ENCODE peak calls at places on chromosomes 13 and 19, in five cellular contexts. D is SK-N-SH, E is GM12878, Z is H1, I is HepG2. X is an unnamed sample.

GRCh38 chr13:76868451-76868850 is 17.8 kb downstream of the KCTD12 start:
- DNase-seq in D (no peak), E (no peak), Z (no peak), I (no peak), X (no peak)

GRCh38 chr13:99051768-99052455 is 74.0 kb upstream of the DOCK9 start:
- DNase-seq in D (no peak), E (no peak), Z (no peak), I (no peak), X (no peak)

GRCh38 chr13:110298221-110298565 is 8.8 kb downstream of the COL4A1 start:
- DNase-seq in D (no peak), E (no peak), Z (no peak), I (no peak), X (no peak)

GRCh38 chr13:112510987-112511715 is 76.8 kb downstream of the TUBGCP3 start:
- DNase-seq in D (no peak), E (no peak), Z (no peak), I (no peak), X (no peak)

GRCh38 chr13:104987621-104988020 is 1547.8 kb downstream of the EFNB2 start:
- DNase-seq in D (no peak), E (no peak), Z (no peak), I (no peak), X (no peak)

GRCh38 chr19:32682317-32682716 is 6.7 kb downstream of the RGS9BP start:
- DNase-seq in D (no peak), E (no peak), Z (no peak), I (no peak), X (no peak)

GRCh38 chr13:51826606-51827005 is 18.4 kb downstream of the TMEM272 start:
- DNase-seq in D (no peak), E (no peak), Z (no peak), I (no peak), X (no peak)

GRCh38 chr13:33057019-33057785 is 41.0 kb downstream of the KL start:
- DNase-seq in D (peak; percentile 47), E (no peak), Z (no peak), I (peak; percentile 29), X (peak; percentile 5)

GRCh38 chr19:51122112-51122981 is 2.4 kb upstream of the SIGLEC9 start:
- DNase-seq in D (no peak), E (no peak), Z (no peak), I (no peak), X (no peak)

GRCh38 chr19:48806818-48807589 is 3.8 kb downstream of the BCAT2 start:
- DNase-seq in D (peak; percentile 19), E (no peak), Z (peak; percentile 55), I (peak; percentile 88), X (peak; percentile 46)

GRCh38 chr13:101614491-101614890 is 162.0 kb downstream of the ITGBL1 start:
- DNase-seq in D (no peak), E (no peak), Z (no peak), I (no peak), X (no peak)

GRCh38 chr19:41521860-41522555 is 54.0 kb upstream of the CEACAM21 start:
- DNase-seq in D (peak; percentile 51), E (no peak), Z (peak; percentile 56), I (no peak), X (no peak)

GRCh38 chr13:106326751-106327150 is 208.7 kb downstream of the EFNB2 start:
- DNase-seq in D (no peak), E (no peak), Z (no peak), I (no peak), X (no peak)

GRCh38 chr19:39802958-39803357 is 24.3 kb downstream of the LEUTX start:
- DNase-seq in D (no peak), E (no peak), Z (no peak), I (no peak), X (no peak)

GRCh38 chr13:112705286-112705685 is 15.4 kb downstream of the ATP11A start:
- DNase-seq in D (no peak), E (no peak), Z (no peak), I (no peak), X (no peak)

GRCh38 chr19:20233105-20233504 is 66.1 kb downstream of the ZNF486 start:
- DNase-seq in D (no peak), E (no peak), Z (no peak), I (no peak), X (no peak)

GRCh38 chr19:13033819-13034611 is 38.7 kb downstream of the NFIX start:
- DNase-seq in D (peak; percentile 77), E (no peak), Z (peak; percentile 86), I (peak; percentile 55), X (peak; percentile 80)

GRCh38 chr13:20706661-20707060 is 3.2 kb downstream of the IL17D start:
- DNase-seq in D (no peak), E (no peak), Z (no peak), I (no peak), X (no peak)

GRCh38 chr13:25598421-25598820 is 226.6 kb downstream of the ATP8A2 start:
- DNase-seq in D (no peak), E (no peak), Z (no peak), I (no peak), X (no peak)

GRCh38 chr13:79434578-79434977 is 28.5 kb upstream of the RBM26 start:
- DNase-seq in D (no peak), E (no peak), Z (no peak), I (no peak), X (no peak)

GRCh38 chr13:95724252-95724651 is 47.3 kb downstream of the DNAJC3 start:
- DNase-seq in D (no peak), E (no peak), Z (no peak), I (no peak), X (no peak)

GRCh38 chr13:53020764-53021332 is 7.8 kb upstream of the OLFM4 start:
- DNase-seq in D (no peak), E (no peak), Z (no peak), I (no peak), X (no peak)

GRCh38 chr19:1618157-1619093 is 13.2 kb upstream of the UQCR11 start:
- DNase-seq in D (peak; percentile 78), E (no peak), Z (peak; percentile 73), I (peak; percentile 41), X (peak; percentile 47)

GRCh38 chr19:43594710-43595604 is 977 bp downstream of the IRGQ start:
- DNase-seq in D (peak; percentile 76), E (no peak), Z (peak; percentile 83), I (peak; percentile 47), X (peak; percentile 79)

GRCh38 chr13:102638741-102639140 is 42.0 kb downstream of the TPP2 start:
- DNase-seq in D (no peak), E (no peak), Z (no peak), I (no peak), X (no peak)

GRCh38 chr19:7211191-7211988 is 82.8 kb downstream of the INSR start:
- DNase-seq in D (no peak), E (no peak), Z (no peak), I (no peak), X (no peak)

GRCh38 chr19:10468133-10468532 is 35.0 kb downstream of the KEAP1 start:
- DNase-seq in D (no peak), E (no peak), Z (no peak), I (no peak), X (no peak)

GRCh38 chr19:15251749-15252397 is 19.6 kb upstream of the EPHX3 start:
- DNase-seq in D (peak; percentile 77), E (no peak), Z (peak; percentile 84), I (peak; percentile 40), X (peak; percentile 66)

GRCh38 chr13:75135325-75135825 is 346.6 kb downstream of the TBC1D4 start:
- DNase-seq in D (no peak), E (no peak), Z (no peak), I (no peak), X (no peak)

GRCh38 chr19:50202399-50202798 is 1.0 kb upstream of the MYH14 start:
- DNase-seq in D (no peak), E (no peak), Z (no peak), I (no peak), X (no peak)

GRCh38 chr19:41189425-41190065 is 3.5 kb upstream of the CYP2S1 start:
- DNase-seq in D (no peak), E (no peak), Z (no peak), I (no peak), X (no peak)

GRCh38 chr13:20190481-20191310 is 2.0 kb downstream of the GJB2 start:
- DNase-seq in D (no peak), E (no peak), Z (no peak), I (no peak), X (no peak)

GRCh38 chr19:54534156-54534555 is 31.5 kb downstream of the LAIR2 start:
- DNase-seq in D (no peak), E (no peak), Z (no peak), I (no peak), X (no peak)
- TF ChIP-seq SIN3A in D (no peak), E (no peak), Z (no peak), I (no peak), X (no peak)

GRCh38 chr13:40152145-40152544 is 496.7 kb downstream of the COG6 start:
- DNase-seq in D (no peak), E (no peak), Z (no peak), I (no peak), X (peak; percentile 6)
- TF ChIP-seq TAF1 in D (no peak), E (no peak), Z (no peak), I (no peak), X (no peak)

GRCh38 chr19:35362261-35363000 is 4.2 kb downstream of the FFAR3 start:
- DNase-seq in D (no peak), E (no peak), Z (no peak), I (no peak), X (peak; percentile 4)

GRCh38 chr19:35357867-35358573 is at the start of gene FFAR3:
- DNase-seq in D (no peak), E (no peak), Z (peak; percentile 35), I (no peak), X (no peak)

GRCh38 chr19:35363001-35363590 is 4.8 kb downstream of the FFAR3 start:
- DNase-seq in D (no peak), E (no peak), Z (no peak), I (no peak), X (peak; percentile 4)

GRCh38 chr19:35363711-35364425 is 5.6 kb downstream of the FFAR3 start:
- DNase-seq in D (no peak), E (no peak), Z (no peak), I (no peak), X (no peak)

GRCh38 chr19:35360880-35361420 is 2.7 kb downstream of the FFAR3 start:
- DNase-seq in D (no peak), E (no peak), Z (no peak), I (no peak), X (no peak)
- TF ChIP-seq SIN3A in D (no peak), E (no peak), Z (no peak), I (no peak), X (no peak)

DNA sequence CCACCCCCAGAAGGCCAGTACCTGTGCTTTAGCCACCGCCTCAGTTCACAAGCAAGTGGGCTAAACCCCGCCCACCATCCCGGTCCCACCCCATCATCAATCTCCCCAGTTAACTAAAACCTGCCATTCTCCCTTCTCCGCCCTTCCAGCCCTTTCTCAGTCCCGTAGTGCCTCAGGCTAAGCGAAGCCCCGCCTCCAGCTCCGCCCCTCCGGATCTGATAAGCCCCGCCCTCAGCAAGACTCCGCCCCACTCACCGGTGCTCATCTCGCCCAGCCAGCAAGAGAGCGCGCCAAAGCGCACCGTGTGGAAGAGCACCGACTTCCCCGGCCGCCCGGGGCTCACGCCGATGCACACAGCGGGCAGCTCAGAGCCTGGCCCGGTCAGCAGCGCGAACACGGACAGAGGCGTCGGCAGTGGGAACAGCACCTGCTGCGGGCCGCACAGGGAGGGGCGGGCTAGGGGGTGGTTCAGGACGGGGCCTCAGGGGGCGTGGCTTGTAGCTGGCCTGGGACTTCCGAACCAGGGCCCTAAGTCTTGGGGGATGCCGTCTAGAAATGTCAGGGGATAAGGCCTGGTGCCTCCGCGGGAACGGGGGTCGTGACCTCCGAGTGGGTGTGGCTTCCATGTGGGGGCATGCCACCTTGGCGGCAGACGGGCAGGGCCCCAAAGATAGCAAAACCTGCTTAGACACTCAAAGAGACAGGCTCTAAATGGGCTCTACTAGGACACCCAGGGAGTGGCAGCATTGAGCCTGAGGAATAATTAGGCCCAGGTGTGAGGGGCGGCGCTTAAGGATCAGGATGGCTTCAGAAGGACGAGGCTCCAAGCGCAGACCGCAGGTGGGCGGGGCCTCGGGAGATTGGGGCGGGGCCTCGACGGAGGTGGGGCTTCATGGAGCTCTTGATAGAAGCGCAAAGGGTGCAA is 21.4 kb downstream of the MAP4K1 start:
- DNase-seq in D (peak; percentile 88), E (no peak), Z (peak; percentile 100), I (peak; percentile 20), X (peak; percentile 97)
- TF ChIP-seq TAF1 in D (no peak), E (no peak), Z (no peak), I (no peak), X (no peak)